ENCODE peak calls at places on chromosomes 5 and 9, in ten cellular contexts. One of them, this sample, is unnamed.

GRCh38 chr9:32344551-32345182 is 39.8 kb upstream of the ACO1 start:
- DNase-seq in HCT116: no peak
- DNase-seq in H1: peak; percentile 72
- DNase-seq in stomach: no peak
- DNase-seq in heart left ventricle: no peak
- DNase-seq in breast epithelium: no peak
- DNase-seq in suprapubic skin: no peak
- DNase-seq in uterus: no peak
- DNase-seq in vagina: no peak
- DNase-seq in Peyer's patch: no peak
- DNase-seq in this sample: no peak

GRCh38 chr5:150302301-150303069 is at the start of gene ARSI:
- DNase-seq in suprapubic skin: no peak
- DNase-seq in Peyer's patch: no peak
- DNase-seq in uterus: peak; percentile 74
- DNase-seq in stomach: no peak
- DNase-seq in breast epithelium: no peak
- DNase-seq in H1: peak; percentile 86
- DNase-seq in HCT116: no peak
- DNase-seq in vagina: no peak
- DNase-seq in heart left ventricle: peak; percentile 56
- DNase-seq in this sample: no peak

GRCh38 chr5:126100767-126101166 is 322.4 kb upstream of the GRAMD2B start:
- DNase-seq in heart left ventricle: no peak
- DNase-seq in suprapubic skin: no peak
- DNase-seq in uterus: no peak
- DNase-seq in breast epithelium: no peak
- DNase-seq in stomach: no peak
- DNase-seq in H1: no peak
- DNase-seq in Peyer's patch: no peak
- DNase-seq in vagina: no peak
- DNase-seq in HCT116: peak; percentile 8
- DNase-seq in this sample: no peak

GRCh38 chr5:149442563-149443182 is 63.6 kb upstream of the IL17B start:
- DNase-seq in Peyer's patch: peak; percentile 90
- DNase-seq in suprapubic skin: peak; percentile 89
- DNase-seq in vagina: no peak
- DNase-seq in breast epithelium: peak; percentile 90
- DNase-seq in HCT116: no peak
- DNase-seq in uterus: peak; percentile 82
- DNase-seq in stomach: peak; percentile 90
- DNase-seq in heart left ventricle: peak; percentile 87
- DNase-seq in H1: peak; percentile 99
- DNase-seq in this sample: no peak

GRCh38 chr5:78537821-78538220 is 110.8 kb downstream of the LHFPL2 start:
- DNase-seq in Peyer's patch: no peak
- DNase-seq in HCT116: no peak
- DNase-seq in heart left ventricle: no peak
- DNase-seq in uterus: peak; percentile 56
- DNase-seq in vagina: no peak
- DNase-seq in breast epithelium: no peak
- DNase-seq in H1: no peak
- DNase-seq in suprapubic skin: no peak
- DNase-seq in stomach: no peak
- DNase-seq in this sample: no peak

GRCh38 chr5:9785751-9786150 is 155.6 kb upstream of the TAS2R1 start:
- DNase-seq in suprapubic skin: no peak
- DNase-seq in uterus: no peak
- DNase-seq in breast epithelium: no peak
- DNase-seq in heart left ventricle: no peak
- DNase-seq in stomach: no peak
- DNase-seq in HCT116: no peak
- DNase-seq in vagina: no peak
- DNase-seq in H1: no peak
- DNase-seq in Peyer's patch: no peak
- DNase-seq in this sample: no peak

GRCh38 chr5:52693279-52693678 is 94.4 kb upstream of the ITGA1 start:
- DNase-seq in H1: no peak
- DNase-seq in HCT116: no peak
- DNase-seq in suprapubic skin: no peak
- DNase-seq in breast epithelium: no peak
- DNase-seq in Peyer's patch: peak; percentile 70
- DNase-seq in uterus: peak; percentile 34
- DNase-seq in stomach: peak; percentile 28
- DNase-seq in vagina: no peak
- DNase-seq in heart left ventricle: peak; percentile 43
- DNase-seq in this sample: no peak

GRCh38 chr5:169557838-169558237 is 25.7 kb upstream of the SPDL1 start:
- DNase-seq in breast epithelium: no peak
- DNase-seq in Peyer's patch: no peak
- DNase-seq in vagina: no peak
- DNase-seq in HCT116: no peak
- DNase-seq in H1: no peak
- DNase-seq in stomach: no peak
- DNase-seq in suprapubic skin: no peak
- DNase-seq in heart left ventricle: no peak
- DNase-seq in uterus: no peak
- DNase-seq in this sample: no peak

GRCh38 chr9:136297016-136297691 is 6.7 kb downstream of the CCDC187 start:
- DNase-seq in heart left ventricle: no peak
- DNase-seq in uterus: no peak
- DNase-seq in vagina: no peak
- DNase-seq in H1: no peak
- DNase-seq in stomach: peak; percentile 89
- DNase-seq in HCT116: no peak
- DNase-seq in suprapubic skin: no peak
- DNase-seq in breast epithelium: no peak
- DNase-seq in Peyer's patch: peak; percentile 70
- DNase-seq in this sample: no peak

GRCh38 chr5:131212471-131213021 is 41.8 kb downstream of the LYRM7 start:
- DNase-seq in Peyer's patch: no peak
- DNase-seq in stomach: no peak
- DNase-seq in heart left ventricle: no peak
- DNase-seq in breast epithelium: no peak
- DNase-seq in vagina: no peak
- DNase-seq in uterus: no peak
- DNase-seq in suprapubic skin: no peak
- DNase-seq in HCT116: no peak
- DNase-seq in H1: no peak
- DNase-seq in this sample: no peak

GRCh38 chr5:167063788-167064187 is 1227.7 kb upstream of the WWC1 start:
- DNase-seq in HCT116: no peak
- DNase-seq in vagina: no peak
- DNase-seq in suprapubic skin: no peak
- DNase-seq in H1: no peak
- DNase-seq in uterus: no peak
- DNase-seq in Peyer's patch: no peak
- DNase-seq in heart left ventricle: no peak
- DNase-seq in breast epithelium: no peak
- DNase-seq in stomach: no peak
- DNase-seq in this sample: no peak

GRCh38 chr5:107894361-107894760 is 223.6 kb upstream of the EFNA5 start:
- DNase-seq in suprapubic skin: no peak
- DNase-seq in H1: no peak
- DNase-seq in stomach: no peak
- DNase-seq in vagina: no peak
- DNase-seq in Peyer's patch: no peak
- DNase-seq in heart left ventricle: no peak
- DNase-seq in HCT116: no peak
- DNase-seq in breast epithelium: no peak
- DNase-seq in uterus: no peak
- DNase-seq in this sample: no peak

GRCh38 chr9:129140397-129141065 is 29.3 kb downstream of the PTPA start:
- DNase-seq in uterus: peak; percentile 58
- DNase-seq in HCT116: no peak
- DNase-seq in breast epithelium: peak; percentile 62
- DNase-seq in H1: peak; percentile 69
- DNase-seq in vagina: peak; percentile 91
- DNase-seq in stomach: peak; percentile 73
- DNase-seq in suprapubic skin: no peak
- DNase-seq in Peyer's patch: peak; percentile 65
- DNase-seq in heart left ventricle: peak; percentile 67
- DNase-seq in this sample: no peak

GRCh38 chr5:152606739-152607138 is 201.7 kb upstream of the NMUR2 start:
- DNase-seq in suprapubic skin: no peak
- DNase-seq in breast epithelium: no peak
- DNase-seq in uterus: no peak
- DNase-seq in stomach: no peak
- DNase-seq in HCT116: no peak
- DNase-seq in H1: no peak
- DNase-seq in Peyer's patch: no peak
- DNase-seq in vagina: no peak
- DNase-seq in heart left ventricle: no peak
- DNase-seq in this sample: no peak

GRCh38 chr5:2284678-2285077 is 402.0 kb upstream of the IRX4 start:
- DNase-seq in HCT116: no peak
- DNase-seq in uterus: no peak
- DNase-seq in stomach: no peak
- DNase-seq in vagina: no peak
- DNase-seq in H1: no peak
- DNase-seq in breast epithelium: no peak
- DNase-seq in Peyer's patch: no peak
- DNase-seq in suprapubic skin: no peak
- DNase-seq in heart left ventricle: no peak
- DNase-seq in this sample: no peak

GRCh38 chr5:153660919-153661318 is 170.4 kb downstream of the GRIA1 start:
- DNase-seq in uterus: no peak
- DNase-seq in heart left ventricle: no peak
- DNase-seq in breast epithelium: no peak
- DNase-seq in Peyer's patch: no peak
- DNase-seq in stomach: no peak
- DNase-seq in suprapubic skin: no peak
- DNase-seq in H1: no peak
- DNase-seq in vagina: no peak
- DNase-seq in HCT116: no peak
- DNase-seq in this sample: no peak

GRCh38 chr5:86917117-86917579 is 299.4 kb downstream of the COX7C start:
- DNase-seq in HCT116: no peak
- DNase-seq in heart left ventricle: no peak
- DNase-seq in vagina: no peak
- DNase-seq in H1: peak; percentile 47
- DNase-seq in stomach: no peak
- DNase-seq in breast epithelium: no peak
- DNase-seq in suprapubic skin: no peak
- DNase-seq in uterus: no peak
- DNase-seq in Peyer's patch: no peak
- DNase-seq in this sample: no peak

GRCh38 chr9:135887021-135887507 is 20.3 kb downstream of the CAMSAP1 start:
- DNase-seq in HCT116: no peak
- DNase-seq in vagina: no peak
- DNase-seq in Peyer's patch: no peak
- DNase-seq in stomach: peak; percentile 24
- DNase-seq in breast epithelium: no peak
- DNase-seq in uterus: no peak
- DNase-seq in suprapubic skin: peak; percentile 78
- DNase-seq in H1: no peak
- DNase-seq in heart left ventricle: peak; percentile 66
- DNase-seq in this sample: no peak

GRCh38 chr5:31396611-31397295 is 135.1 kb downstream of the DROSHA start:
- DNase-seq in suprapubic skin: no peak
- DNase-seq in uterus: no peak
- DNase-seq in vagina: no peak
- DNase-seq in stomach: no peak
- DNase-seq in breast epithelium: no peak
- DNase-seq in H1: no peak
- DNase-seq in heart left ventricle: no peak
- DNase-seq in Peyer's patch: no peak
- DNase-seq in HCT116: no peak
- DNase-seq in this sample: no peak

DNA sequence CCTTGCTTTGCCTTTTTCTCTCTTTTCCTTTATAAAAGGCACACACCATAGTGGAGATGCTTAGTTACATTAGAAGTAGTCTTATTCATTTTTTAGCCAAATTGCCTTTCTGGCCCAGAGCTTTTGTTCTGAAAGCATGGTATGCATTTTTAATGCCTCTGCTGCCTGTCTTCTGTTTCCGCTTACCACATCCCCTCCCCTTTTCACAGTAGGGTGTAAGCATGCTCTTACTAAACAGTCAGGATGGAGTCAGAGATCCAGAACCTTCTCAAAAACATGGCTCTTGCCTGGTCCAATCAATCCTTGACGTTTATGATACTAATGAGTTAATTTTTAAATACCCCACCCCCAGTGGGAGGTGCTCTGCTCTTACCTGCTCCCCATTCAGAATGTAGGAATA is 22.5 kb downstream of the PPP3R2 start:
- DNase-seq in Peyer's patch: no peak
- DNase-seq in HCT116: no peak
- DNase-seq in uterus: no peak
- DNase-seq in vagina: no peak
- DNase-seq in breast epithelium: no peak
- DNase-seq in suprapubic skin: no peak
- DNase-seq in heart left ventricle: no peak
- DNase-seq in stomach: no peak
- DNase-seq in H1: no peak
- DNase-seq in this sample: no peak
- H3K27ac ChIP-seq in Peyer's patch: no peak overlapping the region
- H3K27ac ChIP-seq in HCT116: no peak overlapping the region
- H3K27ac ChIP-seq in uterus: no peak overlapping the region
- H3K27ac ChIP-seq in vagina: no peak overlapping the region
- H3K27ac ChIP-seq in breast epithelium: no peak overlapping the region
- H3K27ac ChIP-seq in suprapubic skin: no peak overlapping the region
- H3K27ac ChIP-seq in heart left ventricle: no peak overlapping the region
- H3K27ac ChIP-seq in stomach: no peak overlapping the region
- H3K27ac ChIP-seq in H1: no peak overlapping the region
- H3K27ac ChIP-seq in this sample: no peak overlapping the region

GRCh38 chr9:131708613-131709002 is 31.3 kb downstream of the RAPGEF1 start:
- DNase-seq in suprapubic skin: no peak
- DNase-seq in Peyer's patch: no peak
- DNase-seq in vagina: no peak
- DNase-seq in heart left ventricle: no peak
- DNase-seq in stomach: no peak
- DNase-seq in H1: no peak
- DNase-seq in HCT116: no peak
- DNase-seq in uterus: no peak
- DNase-seq in breast epithelium: no peak
- DNase-seq in this sample: no peak
- H3K4me1 ChIP-seq in suprapubic skin: peaks cover 80% of the 10 kb centered on the region
- H3K4me1 ChIP-seq in Peyer's patch: peaks cover 26% of the 10 kb centered on the region
- H3K4me1 ChIP-seq in vagina: peaks cover 90% of the 10 kb centered on the region
- H3K4me1 ChIP-seq in heart left ventricle: peaks cover 56% of the 10 kb centered on the region
- H3K4me1 ChIP-seq in stomach: peaks cover 100% of the 10 kb centered on the region
- H3K4me1 ChIP-seq in H1: peaks cover 7% of the 10 kb centered on the region
- H3K4me1 ChIP-seq in HCT116: peaks cover 36% of the 10 kb centered on the region
- H3K4me1 ChIP-seq in uterus: no peaks in the 10 kb centered on the region
- H3K4me1 ChIP-seq in breast epithelium: peaks cover 8% of the 10 kb centered on the region
- H3K4me1 ChIP-seq in this sample: peaks cover 95% of the 10 kb centered on the region

GRCh38 chr5:146111409-146111808 is 6.0 kb upstream of the PLAC8L1 start:
- DNase-seq in suprapubic skin: no peak
- DNase-seq in Peyer's patch: no peak
- DNase-seq in breast epithelium: no peak
- DNase-seq in heart left ventricle: no peak
- DNase-seq in H1: no peak
- DNase-seq in uterus: no peak
- DNase-seq in stomach: peak; percentile 52
- DNase-seq in vagina: no peak
- DNase-seq in HCT116: no peak
- DNase-seq in this sample: no peak
- TF ChIP-seq POLR2A in suprapubic skin: no peak
- TF ChIP-seq POLR2A in Peyer's patch: no peak
- TF ChIP-seq POLR2A in breast epithelium: no peak
- TF ChIP-seq POLR2A in heart left ventricle: no peak
- TF ChIP-seq POLR2A in H1: no peak
- TF ChIP-seq POLR2A in uterus: no peak
- TF ChIP-seq POLR2A in stomach: no peak
- TF ChIP-seq POLR2A in vagina: no peak
- TF ChIP-seq POLR2A in HCT116: no peak
- TF ChIP-seq POLR2A in this sample: no peak

GRCh38 chr5:91373016-91373415 is 10.1 kb downstream of the ARRDC3 start:
- DNase-seq in vagina: no peak
- DNase-seq in H1: no peak
- DNase-seq in uterus: no peak
- DNase-seq in breast epithelium: no peak
- DNase-seq in heart left ventricle: no peak
- DNase-seq in stomach: no peak
- DNase-seq in HCT116: no peak
- DNase-seq in suprapubic skin: no peak
- DNase-seq in Peyer's patch: no peak
- DNase-seq in this sample: no peak
- H3K27ac ChIP-seq in vagina: peak overlapping the region; percentile 15
- H3K27ac ChIP-seq in H1: no peak overlapping the region
- H3K27ac ChIP-seq in uterus: peak overlapping the region; percentile 61
- H3K27ac ChIP-seq in breast epithelium: peak overlapping the region; percentile 20
- H3K27ac ChIP-seq in heart left ventricle: no peak overlapping the region
- H3K27ac ChIP-seq in stomach: no peak overlapping the region
- H3K27ac ChIP-seq in HCT116: no peak overlapping the region
- H3K27ac ChIP-seq in suprapubic skin: no peak overlapping the region
- H3K27ac ChIP-seq in Peyer's patch: no peak overlapping the region
- H3K27ac ChIP-seq in this sample: peak overlapping the region; percentile 9

This sample was measured in esophagus muscularis mucosa.